ENCODE peak calls at places on chromosomes 3 and 15, in nine cellular contexts. Q, E, G, U, B, A, V, X and S are unnamed samples.
A peak's percentile ranks its signal among the peaks of the same experiment; 100 is the strongest.

GRCh38 chr15:76431936-76432335 is 95.4 kb downstream of the ISL2 start:
- DNase-seq in A (peak; percentile 4), Q (no peak), B (no peak), U (no peak), V (no peak), X (no peak), E (no peak), G (no peak), S (no peak)

GRCh38 chr3:171526869-171527268 is 66.7 kb upstream of the TNIK start:
- DNase-seq in Q (no peak), E (no peak), U (no peak), A (no peak), B (no peak), G (no peak), V (no peak), X (peak; percentile 50), S (no peak)

GRCh38 chr3:126938520-126939346 is 44.2 kb upstream of the PLXNA1 start:
- DNase-seq in U (no peak), G (no peak), X (no peak), A (no peak), V (no peak), B (no peak), E (no peak), Q (no peak), S (no peak)

GRCh38 chr3:152299243-152299976 is 30.7 kb downstream of the MBNL1 start:
- DNase-seq in G (no peak), Q (no peak), E (peak; percentile 37), U (peak; percentile 15), V (no peak), A (no peak), B (no peak), X (no peak), S (peak; percentile 38)

GRCh38 chr15:63291507-63291906 is 14.1 kb downstream of the APH1B start:
- DNase-seq in X (peak; percentile 78), A (peak; percentile 70), E (no peak), V (no peak), G (no peak), Q (no peak), B (no peak), U (no peak), S (no peak)

GRCh38 chr15:73633991-73634495 is 854 bp upstream of the NPTN start:
- DNase-seq in B (no peak), U (no peak), Q (no peak), A (no peak), X (peak; percentile 95), G (peak; percentile 93), E (no peak), V (peak; percentile 65), S (no peak)

GRCh38 chr3:33269385-33269784 is 7.9 kb upstream of the FBXL2 start:
- DNase-seq in V (no peak), U (no peak), X (no peak), G (no peak), Q (no peak), E (no peak), B (no peak), A (no peak), S (no peak)

GRCh38 chr3:11606865-11607440 is 36.8 kb downstream of the VGLL4 start:
- DNase-seq in A (no peak), Q (no peak), X (no peak), V (no peak), G (no peak), E (no peak), U (no peak), B (no peak), S (no peak)

GRCh38 chr15:48883699-48884098 is 5.8 kb downstream of the EID1 start:
- DNase-seq in E (no peak), B (no peak), A (no peak), U (no peak), Q (no peak), X (no peak), V (no peak), G (no peak), S (no peak)

GRCh38 chr3:31399270-31399669 is 133.5 kb upstream of the STT3B start:
- DNase-seq in G (no peak), U (no peak), Q (no peak), V (no peak), A (no peak), B (no peak), X (no peak), E (no peak), S (no peak)

GRCh38 chr3:190371152-190371551 is 16.8 kb upstream of the CLDN16 start:
- DNase-seq in Q (no peak), V (no peak), U (no peak), E (no peak), A (no peak), B (no peak), X (no peak), G (peak; percentile 32), S (no peak)

DNA sequence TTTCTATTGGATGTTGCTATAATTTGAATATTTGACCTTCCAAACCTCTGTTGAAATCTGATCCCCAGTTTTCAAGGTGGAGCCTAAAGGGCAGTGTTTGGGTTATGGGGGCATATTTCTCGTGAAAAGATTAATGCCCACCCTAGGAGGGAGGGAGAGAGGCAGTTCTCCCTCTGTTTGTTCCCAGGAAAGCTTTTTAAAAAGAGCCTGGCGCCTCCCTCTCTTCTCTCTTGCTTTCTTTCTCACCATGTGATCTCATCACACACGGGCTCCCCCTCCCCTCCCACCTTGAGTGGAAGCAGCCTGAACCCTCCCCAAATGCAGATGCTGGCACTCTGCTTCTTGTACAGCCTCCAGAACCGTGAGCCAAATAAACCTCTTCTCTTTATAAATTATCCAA is 12.4 kb upstream of the GABRA5 start:
- DNase-seq in U (no peak), B (no peak), V (no peak), X (no peak), Q (no peak), A (no peak), G (no peak), E (no peak), S (no peak)
- H3K27ac ChIP-seq in U (no peak overlapping the region), B (no peak overlapping the region), V (no peak overlapping the region), X (no peak overlapping the region), Q (no peak overlapping the region), A (no peak overlapping the region), G (no peak overlapping the region), E (no peak overlapping the region), S (no peak overlapping the region)

GRCh38 chr3:102206506-102207145 is 228.2 kb upstream of the ZPLD1 start:
- DNase-seq in Q (peak; percentile 86), E (peak; percentile 72), X (no peak), B (peak; percentile 46), V (no peak), A (no peak), G (no peak), U (no peak), S (no peak)
- H3K27ac ChIP-seq in Q (peak overlapping the region; percentile 48), E (no peak overlapping the region), X (no peak overlapping the region), B (no peak overlapping the region), V (no peak overlapping the region), A (no peak overlapping the region), G (peak overlapping the region; percentile 22), U (no peak overlapping the region), S (no peak overlapping the region)

DNA sequence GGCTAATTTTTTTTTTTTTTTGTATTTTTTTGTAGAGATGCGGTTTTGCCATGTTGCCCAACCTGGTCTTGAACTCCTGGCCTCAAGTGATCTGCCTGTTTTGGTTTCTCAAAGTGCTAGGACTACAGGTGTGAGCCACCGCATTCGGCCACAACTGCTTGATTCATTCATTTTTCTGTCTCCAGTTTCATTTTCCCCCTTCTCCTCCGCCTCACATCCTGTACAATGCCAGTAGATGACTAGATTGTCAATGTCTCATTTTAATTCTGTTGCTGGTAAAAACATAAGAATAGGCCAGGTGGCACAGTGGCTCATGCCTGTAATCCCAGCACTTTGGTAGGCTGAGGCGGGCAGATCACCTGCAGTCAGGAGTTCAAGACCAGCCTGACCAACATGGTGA is 12.0 kb upstream of the ZNF592 start:
- DNase-seq in A (no peak), U (no peak), E (peak; percentile 11), Q (no peak), X (no peak), G (no peak), V (no peak), B (no peak), S (peak; percentile 47)
- H3K27ac ChIP-seq in A (no peak overlapping the region), U (no peak overlapping the region), E (no peak overlapping the region), Q (no peak overlapping the region), X (no peak overlapping the region), G (no peak overlapping the region), V (peak overlapping the region; percentile 82), B (peak overlapping the region; percentile 46), S (no peak overlapping the region)

GRCh38 chr15:58491499-58492202 is 59.9 kb downstream of the LIPC start:
- DNase-seq in G (no peak), V (no peak), E (no peak), B (no peak), X (no peak), A (no peak), Q (no peak), U (no peak), S (no peak)
- H3K27ac ChIP-seq in G (peak overlapping the region; percentile 66), V (no peak overlapping the region), E (no peak overlapping the region), B (no peak overlapping the region), X (no peak overlapping the region), A (no peak overlapping the region), Q (peak overlapping the region; percentile 95), U (no peak overlapping the region), S (no peak overlapping the region)

DNA sequence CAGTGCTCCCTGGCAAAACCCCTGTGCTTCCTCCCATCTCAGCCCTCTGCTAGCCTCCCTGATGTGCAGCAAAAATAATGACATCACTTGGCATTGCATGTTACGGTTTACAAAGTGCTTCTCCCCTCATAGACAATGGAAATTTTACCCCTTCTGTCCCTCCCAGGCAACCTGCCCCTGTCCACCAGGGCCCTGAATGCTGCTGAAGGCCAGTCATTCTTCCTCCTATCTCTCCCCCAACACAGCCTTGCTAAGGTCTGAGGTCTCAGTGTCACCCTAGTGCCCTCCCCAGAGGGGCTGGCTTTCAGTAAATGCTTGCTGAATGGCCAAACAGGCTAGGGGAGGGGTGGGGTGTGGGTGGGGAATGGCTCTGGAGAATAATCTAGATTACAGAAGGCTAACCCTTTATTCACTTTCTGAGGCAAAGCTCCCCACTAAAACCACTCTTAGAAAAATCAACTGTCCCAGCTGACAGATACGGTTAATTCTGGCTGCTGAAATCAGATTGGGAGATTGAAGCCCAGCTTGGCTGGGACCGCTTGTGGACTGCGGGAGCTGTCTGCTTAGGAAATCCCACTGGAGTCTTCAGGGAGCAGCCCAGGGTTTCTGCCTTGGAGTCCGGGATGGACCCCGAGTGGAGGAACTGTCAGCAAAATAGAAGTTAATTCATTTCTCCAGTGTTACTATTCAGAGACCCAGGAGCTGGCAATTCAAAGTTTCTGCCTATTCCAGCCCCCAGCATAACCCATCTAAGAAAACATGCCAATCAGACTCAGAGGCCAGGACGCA is 22.9 kb downstream of the ANP32A start:
- DNase-seq in G (no peak), E (peak; percentile 60), A (no peak), B (no peak), U (peak; percentile 51), V (no peak), Q (peak; percentile 75), X (no peak), S (no peak)
- H3K27ac ChIP-seq in G (peak overlapping the region; percentile 15), E (no peak overlapping the region), A (no peak overlapping the region), B (peak overlapping the region; percentile 3), U (peak overlapping the region; percentile 99), V (no peak overlapping the region), Q (peak overlapping the region; percentile 50), X (no peak overlapping the region), S (no peak overlapping the region)

GRCh38 chr3:13507247-13507790 is 27.2 kb downstream of the HDAC11 start:
- DNase-seq in E (peak; percentile 31), B (no peak), G (no peak), Q (no peak), X (no peak), V (no peak), U (no peak), A (no peak), S (no peak)
- H3K27ac ChIP-seq in E (no peak overlapping the region), B (no peak overlapping the region), G (peak overlapping the region; percentile 91), Q (no peak overlapping the region), X (no peak overlapping the region), V (no peak overlapping the region), U (peak overlapping the region; percentile 63), A (no peak overlapping the region), S (no peak overlapping the region)

GRCh38 chr15:40564591-40565332 is at the start of gene CCDC32:
- DNase-seq in U (peak; percentile 99), Q (peak; percentile 98), E (peak; percentile 99), A (peak; percentile 100), V (peak; percentile 97), G (peak; percentile 99), B (peak; percentile 97), X (peak; percentile 95), S (peak; percentile 96)
- H3K27ac ChIP-seq in U (peak within 1 kb of the TSS; percentile 87), Q (peak within 1 kb of the TSS; percentile 76), E (peak within 1 kb of the TSS; percentile 94), A (peak within 1 kb of the TSS; percentile 83), V (peak within 1 kb of the TSS; percentile 84), G (peak within 1 kb of the TSS; percentile 87), B (peak within 1 kb of the TSS; percentile 92), X (peak within 1 kb of the TSS; percentile 87), S (peak within 1 kb of the TSS; percentile 88)